ENCODE peak calls at places on chromosome 17, in five cellular contexts. Q, K, N, Z and R are unnamed samples.

GRCh38 chr17:66087073-66087472 is 104.9 kb downstream of the CEP112 start:
- DNase-seq in Q (no peak), K (no peak), N (no peak), Z (no peak), R (no peak)

GRCh38 chr17:63293310-63293709 is 152.8 kb downstream of the CYB561 start:
- DNase-seq in Q (peak), K (peak), N (no peak), Z (no peak), R (no peak)

GRCh38 chr17:57561072-57561861 is 183.8 kb downstream of the CCDC182 start:
- DNase-seq in Q (no peak), K (no peak), N (no peak), Z (no peak), R (no peak)

GRCh38 chr17:34365340-34365739 is 2.3 kb upstream of the CCL1 start:
- DNase-seq in Q (no peak), K (no peak), N (no peak), Z (no peak), R (peak)

GRCh38 chr17:13885953-13886889 is 183.1 kb upstream of the COX10 start:
- DNase-seq in Q (no peak), K (peak), N (no peak), Z (no peak), R (peak)

GRCh38 chr17:12089809-12090384 is 69.2 kb downstream of the MAP2K4 start:
- DNase-seq in Q (peak), K (peak), N (no peak), Z (no peak), R (no peak)

GRCh38 chr17:40355123-40355803 is 9.3 kb downstream of the GJD3 start:
- DNase-seq in Q (peak), K (peak), N (peak), Z (peak), R (peak)

GRCh38 chr17:15261063-15261817 is 3.9 kb downstream of the PMP22 start:
- DNase-seq in Q (peak), K (peak), N (peak), Z (peak), R (peak)

GRCh38 chr17:29661220-29661619 is 38.5 kb upstream of the CORO6 start:
- DNase-seq in Q (no peak), K (no peak), N (no peak), Z (no peak), R (no peak)

GRCh38 chr17:74842146-74842598 is 17.5 kb downstream of the GRIN2C start:
- DNase-seq in Q (peak), K (no peak), N (no peak), Z (peak), R (peak)

GRCh38 chr17:19728114-19728495 is 11.7 kb upstream of the SLC47A2 start:
- DNase-seq in Q (peak), K (peak), N (no peak), Z (peak), R (peak)

GRCh38 chr17:7258731-7259554 is 3.3 kb downstream of the CLDN7 start:
- DNase-seq in Q (peak), K (no peak), N (no peak), Z (no peak), R (no peak)

GRCh38 chr17:320809-321385 is 31.7 kb downstream of the RPH3AL start:
- DNase-seq in Q (no peak), K (no peak), N (peak), Z (peak), R (peak)

GRCh38 chr17:6045621-6046357 is 24.4 kb upstream of the WSCD1 start:
- DNase-seq in Q (no peak), K (no peak), N (no peak), Z (no peak), R (no peak)

GRCh38 chr17:20234266-20234665 is 225.1 kb downstream of the SPECC1 start:
- DNase-seq in Q (no peak), K (no peak), N (no peak), Z (no peak), R (no peak)

DNA sequence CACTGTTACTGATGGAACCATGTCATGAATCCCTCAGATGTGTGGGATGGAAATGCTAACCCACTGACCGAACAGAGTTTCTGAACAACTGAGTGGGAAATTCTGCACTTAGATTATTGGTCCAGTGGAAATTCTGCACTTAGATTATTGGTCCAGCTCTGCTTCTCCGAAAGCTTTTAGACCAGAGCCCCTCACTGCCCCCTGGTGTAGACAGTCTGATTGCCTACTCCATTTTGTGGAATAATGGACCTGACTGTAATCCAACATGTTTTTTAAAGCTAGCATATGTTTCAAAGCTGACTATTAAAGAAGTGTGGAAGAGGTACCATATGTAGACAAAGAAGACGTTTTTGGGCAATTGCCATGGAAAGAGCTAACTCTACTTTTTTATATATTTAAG is 50.3 kb upstream of the TBX2 start:
- DNase-seq in Q (peak), K (no peak), N (no peak), Z (no peak), R (peak)
- TF ChIP-seq CTCF in Q (peak), K (peak), N (peak), Z (no peak), R (peak)

GRCh38 chr17:81706757-81707624 is 3.8 kb downstream of the MRPL12 start:
- DNase-seq in Q (no peak), K (no peak), N (peak), Z (no peak), R (peak)
- TF ChIP-seq CTCF in Q (peak), K (peak), N (no peak), Z (no peak), R (peak)

GRCh38 chr17:28335201-28335958 is at the start of the genes IFT20 and TNFAIP1:
- DNase-seq in Q (peak), K (peak), N (peak), Z (peak), R (peak)
- TF ChIP-seq CTCF in Q (no peak), K (no peak), N (no peak), Z (peak), R (no peak)

GRCh38 chr17:35766903-35767510 is 6.3 kb downstream of the C17orf50 start:
- DNase-seq in Q (peak), K (peak), N (no peak), Z (no peak), R (peak)

GRCh38 chr17:35773129-35773528 is 12.4 kb downstream of the C17orf50 start:
- DNase-seq in Q (no peak), K (no peak), N (no peak), Z (no peak), R (no peak)

GRCh38 chr17:35766489-35766877 is 5.8 kb downstream of the C17orf50 start:
- DNase-seq in Q (no peak), K (no peak), N (no peak), Z (no peak), R (no peak)

GRCh38 chr17:35768796-35769195 is 8.1 kb downstream of the C17orf50 start:
- DNase-seq in Q (no peak), K (no peak), N (no peak), Z (no peak), R (no peak)

GRCh38 chr17:35769895-35770486 is 9.3 kb downstream of the C17orf50 start:
- DNase-seq in Q (no peak), K (no peak), N (no peak), Z (no peak), R (no peak)
- TF ChIP-seq CTCF in Q (peak), K (peak), N (peak), Z (no peak), R (peak)

GRCh38 chr17:73194514-73195222 is 1.8 kb downstream of the COG1 start:
- DNase-seq in Q (peak), K (peak), N (no peak), Z (no peak), R (no peak)

GRCh38 chr17:73198201-73198929 is 5.5 kb downstream of the COG1 start:
- DNase-seq in Q (no peak), K (no peak), N (no peak), Z (no peak), R (no peak)

GRCh38 chr17:73197141-73197540 is 4.3 kb downstream of the COG1 start:
- DNase-seq in Q (no peak), K (no peak), N (no peak), Z (no peak), R (no peak)

GRCh38 chr17:73198930-73199260 is 6.0 kb downstream of the COG1 start:
- DNase-seq in Q (no peak), K (no peak), N (no peak), Z (no peak), R (no peak)

DNA sequence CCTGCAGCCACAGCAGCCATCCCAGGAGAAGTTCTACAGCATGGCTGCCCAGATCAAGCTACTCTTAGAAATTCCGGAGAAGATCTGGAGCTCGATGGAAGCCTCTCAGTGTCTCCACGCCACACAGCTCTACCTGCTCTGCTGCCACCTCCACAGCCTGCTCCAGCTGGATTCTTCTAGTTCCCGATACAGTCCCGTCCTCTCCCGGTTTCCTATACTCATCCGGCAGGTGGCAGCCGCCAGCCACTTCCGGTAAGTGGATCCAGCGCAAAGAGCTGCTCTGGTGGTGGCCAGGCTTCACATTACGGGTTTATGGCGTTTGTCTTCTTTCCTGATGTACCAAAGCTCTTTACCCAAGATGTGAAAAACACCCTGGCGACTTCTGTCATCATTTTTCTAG is 3.6 kb downstream of the COG1 start:
- DNase-seq in Q (no peak), K (peak), N (peak), Z (peak), R (peak)
- TF ChIP-seq CTCF in Q (peak), K (peak), N (peak), Z (no peak), R (peak)

DNA sequence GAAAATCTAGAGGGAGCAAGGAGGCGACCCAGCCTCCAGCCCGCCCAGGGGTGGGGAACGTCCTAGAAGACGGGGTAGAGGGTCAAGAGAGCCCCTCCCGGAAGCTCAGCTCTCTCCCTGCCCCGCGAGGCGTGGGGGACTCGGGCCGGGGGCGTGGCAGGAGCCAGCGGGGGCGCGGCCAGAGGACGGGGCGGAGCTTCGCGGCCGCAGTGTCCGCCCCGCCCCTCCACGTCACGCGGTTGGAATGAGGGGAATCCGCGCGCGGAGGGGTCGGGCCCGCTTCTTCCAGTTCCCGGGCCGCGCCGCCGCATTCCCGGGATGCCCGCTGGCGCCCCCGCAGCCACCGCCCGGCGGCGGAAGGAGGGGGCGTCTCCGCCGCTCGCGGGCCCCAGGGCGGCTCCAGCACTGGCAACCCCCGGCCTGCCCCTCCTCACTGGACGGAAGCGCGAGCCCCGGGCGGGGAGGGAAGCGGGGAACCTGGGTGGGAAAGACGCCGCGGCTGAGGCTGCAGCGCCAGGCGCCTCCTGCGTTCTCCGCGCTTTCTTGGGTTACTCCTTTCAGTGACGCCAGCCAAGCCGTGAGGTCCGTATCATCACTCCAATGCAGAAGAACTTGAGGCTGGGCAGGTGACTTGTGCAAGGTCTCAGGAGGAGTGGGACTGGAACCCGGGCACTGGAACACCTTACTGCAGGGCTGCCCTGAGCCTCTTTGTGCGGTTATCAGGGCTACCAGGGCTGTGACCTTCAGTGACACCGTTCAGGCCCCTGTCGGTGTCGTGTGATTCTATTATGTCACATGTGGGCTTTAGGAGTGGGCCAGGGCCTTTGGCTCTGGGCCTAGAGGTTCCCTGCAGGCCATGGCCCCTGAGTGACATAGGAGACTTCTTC is 4.3 kb downstream of the MYO1C start:
- DNase-seq in Q (peak), K (peak), N (peak), Z (peak), R (peak)
- TF ChIP-seq CTCF in Q (no peak), K (peak), N (no peak), Z (peak), R (no peak)